ENCODE peak calls at places on chromosomes 11 and 22, in ten cellular contexts. T is PC-3; Y is cardiac muscle cell; Q is prostate gland; K is stomach; M is lower lobe of right lung; R is fibroblast of lung; S is A549; E is tibial artery; J is CD8-positive, alpha-beta memory T cell. A is an unnamed sample.
A peak's percentile ranks its signal among the peaks of the same experiment; 100 is the strongest.

GRCh38 chr11:5922749-5923426 is 19.2 kb upstream of the OR56A3 start:
- DNase-seq in T (peak; percentile 35), Y (no peak), Q (no peak), K (no peak), M (no peak), R (no peak), S (peak; percentile 57), E (no peak), J (no peak), A (no peak)

GRCh38 chr11:71252434-71252781 is at the start of gene SHANK2:
- DNase-seq in T (peak; percentile 74), Y (no peak), Q (peak; percentile 34), K (peak; percentile 61), M (peak; percentile 62), R (no peak), S (no peak), E (no peak), J (no peak), A (no peak)

GRCh38 chr11:46380340-46381045 is 976 bp upstream of the MDK start:
- DNase-seq in T (peak; percentile 42), Y (peak; percentile 71), Q (peak; percentile 57), K (peak; percentile 80), M (peak; percentile 86), R (peak; percentile 51), S (no peak), E (peak; percentile 80), J (peak; percentile 55), A (no peak)

GRCh38 chr11:56783448-56784041 is 35.0 kb upstream of the OR9G4 start:
- DNase-seq in T (peak; percentile 86), Y (peak; percentile 72), Q (peak; percentile 7), K (no peak), M (no peak), R (peak; percentile 39), S (peak; percentile 79), E (no peak), J (no peak), A (no peak)

GRCh38 chr22:47151490-47151889 is 389.0 kb downstream of the TBC1D22A start:
- DNase-seq in T (peak; percentile 54), Y (peak; percentile 42), Q (no peak), K (no peak), M (no peak), R (peak; percentile 52), S (no peak), E (no peak), J (no peak), A (no peak)

GRCh38 chr11:29336727-29337212 is 680.1 kb downstream of the KCNA4 start:
- DNase-seq in T (no peak), Y (peak; percentile 72), Q (no peak), K (no peak), M (no peak), R (peak; percentile 89), S (no peak), E (no peak), J (no peak), A (no peak)

GRCh38 chr11:120863359-120863758 is 160.5 kb upstream of the TBCEL start:
- DNase-seq in T (peak; percentile 71), Y (no peak), Q (no peak), K (no peak), M (no peak), R (peak; percentile 45), S (no peak), E (no peak), J (no peak), A (no peak)

GRCh38 chr11:34052608-34053160 is 1.2 kb downstream of the CAPRIN1 start:
- DNase-seq in T (no peak), Y (no peak), Q (peak; percentile 15), K (peak; percentile 29), M (peak; percentile 52), R (no peak), S (peak; percentile 36), E (peak; percentile 70), J (peak; percentile 5), A (no peak)

GRCh38 chr11:118051611-118052461 is 25.0 kb upstream of the TMPRSS4 start:
- DNase-seq in T (no peak), Y (no peak), Q (no peak), K (peak; percentile 27), M (no peak), R (no peak), S (no peak), E (peak; percentile 57), J (peak; percentile 57), A (no peak)

GRCh38 chr11:69637956-69638871 is 2.7 kb upstream of the CCND1 start:
- DNase-seq in T (peak; percentile 74), Y (peak; percentile 73), Q (no peak), K (peak; percentile 77), M (peak; percentile 80), R (peak; percentile 78), S (peak; percentile 75), E (peak; percentile 75), J (no peak), A (no peak)

GRCh38 chr11:69638941-69639681 is 1.8 kb upstream of the CCND1 start:
- DNase-seq in T (peak; percentile 99), Y (peak; percentile 97), Q (peak; percentile 96), K (peak; percentile 91), M (peak; percentile 95), R (peak; percentile 97), S (peak; percentile 98), E (peak; percentile 96), J (no peak), A (peak; percentile 57)

GRCh38 chr11:69640260-69640994 is 529 bp upstream of the CCND1 start:
- DNase-seq in T (peak; percentile 35), Y (peak; percentile 33), Q (no peak), K (peak; percentile 57), M (no peak), R (no peak), S (peak; percentile 45), E (no peak), J (no peak), A (no peak)

GRCh38 chr11:69640995-69641581 is at the start of gene CCND1:
- DNase-seq in T (peak; percentile 95), Y (peak; percentile 91), Q (peak; percentile 80), K (peak; percentile 75), M (peak; percentile 80), R (peak; percentile 91), S (peak; percentile 95), E (peak; percentile 85), J (no peak), A (peak; percentile 83)

GRCh38 chr11:69639843-69640242 is 1.1 kb upstream of the CCND1 start:
- DNase-seq in T (no peak), Y (no peak), Q (no peak), K (no peak), M (no peak), R (no peak), S (no peak), E (no peak), J (no peak), A (no peak)
- H3K4me3 ChIP-seq in T (peak overlapping the region; percentile 99), Y (no peak overlapping the region), Q (no peak overlapping the region), K (peak overlapping the region; percentile 73), M (peak overlapping the region; percentile 80), R (peak overlapping the region; percentile 70), S (peak overlapping the region; percentile 91), E (peak overlapping the region; percentile 72), J (no peak overlapping the region), A (peak overlapping the region; percentile 88)

GRCh38 chr11:125165111-125165663 is 636 bp downstream of the PKNOX2 start:
- DNase-seq in T (peak; percentile 19), Y (peak; percentile 42), Q (no peak), K (peak; percentile 44), M (no peak), R (peak; percentile 54), S (no peak), E (peak; percentile 77), J (no peak), A (no peak)
- H3K4me1 ChIP-seq in T (peaks cover 7% of the 10 kb centered on the region), Y (peaks cover 53% of the 10 kb centered on the region), Q (peaks cover 14% of the 10 kb centered on the region), K (peaks cover 68% of the 10 kb centered on the region), M (peaks cover 26% of the 10 kb centered on the region), R (peaks cover 31% of the 10 kb centered on the region), S (no peaks in the 10 kb centered on the region), E (peaks cover 47% of the 10 kb centered on the region), J (peaks cover 16% of the 10 kb centered on the region), A (peaks cover 30% of the 10 kb centered on the region)

DNA sequence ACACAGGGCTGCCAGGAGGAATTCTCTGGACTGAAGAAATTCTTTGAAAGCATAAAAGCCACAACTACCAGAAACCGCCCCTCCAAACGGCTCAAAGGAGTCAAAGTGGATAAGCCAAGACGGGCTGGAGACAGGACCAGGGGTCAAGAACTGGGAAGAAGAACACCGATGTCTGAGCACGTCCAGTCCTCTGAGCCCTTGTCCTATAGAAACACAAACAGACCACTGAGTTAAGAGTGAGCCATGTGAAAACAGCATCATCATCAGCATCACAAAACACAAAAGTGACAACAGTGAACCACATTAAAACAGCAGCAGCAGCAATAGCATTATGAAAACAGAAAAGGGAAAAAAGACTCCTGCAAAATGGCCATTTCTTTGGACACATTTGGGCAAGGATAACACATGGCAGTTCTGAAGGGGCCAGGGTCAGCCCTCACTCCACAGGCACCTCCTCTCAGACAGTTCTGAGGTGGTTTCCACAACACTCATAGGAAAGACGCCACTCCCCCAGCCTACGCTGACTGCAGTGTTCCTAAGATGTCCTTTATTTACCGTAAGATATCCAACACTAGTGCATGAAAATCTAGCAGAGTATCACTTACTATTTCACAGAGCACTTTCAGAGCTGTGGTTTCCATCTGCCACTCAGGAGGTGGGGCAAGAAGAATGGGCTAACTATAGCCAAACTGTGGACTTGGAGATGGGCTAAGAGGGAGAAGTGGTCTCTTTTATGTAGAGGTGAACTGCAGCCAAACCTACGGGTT is 28.6 kb upstream of the YPEL1 start:
- DNase-seq in T (no peak), Y (no peak), Q (no peak), K (no peak), M (no peak), R (no peak), S (no peak), E (no peak), J (no peak), A (no peak)
- H3K27ac ChIP-seq in T (no peak overlapping the region), Y (no peak overlapping the region), Q (no peak overlapping the region), K (peak overlapping the region; percentile 25), M (no peak overlapping the region), R (no peak overlapping the region), S (no peak overlapping the region), E (no peak overlapping the region), J (peak overlapping the region; percentile 26), A (no peak overlapping the region)

GRCh38 chr11:62610403-62610802 is 2.2 kb downstream of the EML3 start:
- DNase-seq in T (no peak), Y (no peak), Q (no peak), K (no peak), M (no peak), R (no peak), S (no peak), E (no peak), J (no peak), A (no peak)
- H3K4me3 ChIP-seq in T (no peak overlapping the region), Y (no peak overlapping the region), Q (no peak overlapping the region), K (no peak overlapping the region), M (no peak overlapping the region), R (no peak overlapping the region), S (no peak overlapping the region), E (no peak overlapping the region), J (no peak overlapping the region), A (no peak overlapping the region)